ENCODE peak calls at places on chromosomes 16 and 17, in six cellular contexts. O is activated CD4-positive, alpha-beta T cell treated with anti-CD3 and anti-CD28 coated beads, Interleukin-2, amount 10 ng/mL, durations not matched to agents 7 days and 5 days; K is HS-27A; X is IMR-90; U is activated naive CD8-positive, alpha-beta T cell treated with anti-CD3 and anti-CD28 coated beads, Interleukin-2, amount 10 ng/mL, durations not matched to agents 7 days and 5 days; L is H4. D is an unnamed sample.

GRCh38 chr16:85595812-85596495 is 17.2 kb upstream of the GSE1 start:
- DNase-seq in U (no peak), O (no peak), X (no peak), K (no peak), L (no peak), D (no peak)

GRCh38 chr16:56281256-56281805 is 90.0 kb downstream of the GNAO1 start:
- DNase-seq in K (no peak), L (no peak), X (no peak), U (no peak), O (no peak), D (peak; percentile 62)

GRCh38 chr17:77106874-77107358 is 33.9 kb upstream of the SEC14L1 start:
- DNase-seq in K (no peak), L (no peak), U (no peak), O (no peak), X (no peak), D (peak; percentile 7)

GRCh38 chr16:89599451-89599858 is 14.0 kb upstream of the DPEP1 start:
- DNase-seq in L (no peak), X (no peak), K (no peak), O (peak; percentile 34), U (no peak), D (no peak)

GRCh38 chr16:31456988-31457360 is 2.3 kb upstream of the ARMC5 start:
- DNase-seq in X (no peak), K (no peak), L (no peak), O (no peak), U (no peak), D (no peak)

GRCh38 chr17:72069744-72070143 is 51.1 kb upstream of the SOX9 start:
- DNase-seq in U (no peak), K (no peak), O (no peak), X (no peak), L (no peak), D (no peak)

GRCh38 chr16:50255538-50255937 is 10.8 kb upstream of the ADCY7 start:
- DNase-seq in O (no peak), X (no peak), U (no peak), L (no peak), K (no peak), D (no peak)

GRCh38 chr16:25729188-25729587 is 37.4 kb downstream of the HS3ST4 start:
- DNase-seq in X (no peak), O (no peak), K (no peak), L (no peak), U (no peak), D (no peak)

GRCh38 chr17:73196500-73196899 is 3.6 kb downstream of the COG1 start:
- DNase-seq in O (no peak), U (no peak), L (no peak), X (no peak), K (no peak), D (peak; percentile 20)

GRCh38 chr17:41602524-41602923 is 10.0 kb downstream of the KRT16 start:
- DNase-seq in K (no peak), X (no peak), L (no peak), U (no peak), O (no peak), D (no peak)

GRCh38 chr16:74107795-74108610 is 188.6 kb upstream of the PSMD7 start:
- DNase-seq in L (peak; percentile 54), K (peak; percentile 8), U (peak; percentile 37), O (peak; percentile 43), X (peak; percentile 2), D (no peak)

GRCh38 chr16:75341934-75342811 is 90.7 kb upstream of the BCAR1 start:
- DNase-seq in U (no peak), K (peak; percentile 27), X (peak; percentile 65), L (peak; percentile 57), O (no peak), D (no peak)

GRCh38 chr17:17809527-17810373 is 27.0 kb downstream of the SREBF1 start:
- DNase-seq in X (no peak), U (no peak), L (no peak), K (no peak), O (no peak), D (no peak)

GRCh38 chr17:75159196-75160031 is 5.1 kb upstream of the JPT1 start:
- DNase-seq in O (no peak), X (peak; percentile 78), U (peak; percentile 5), K (no peak), L (no peak), D (no peak)

GRCh38 chr17:28247671-28248556 is 71.1 kb upstream of the TMEM97 start:
- DNase-seq in U (no peak), O (no peak), K (no peak), X (peak; percentile 8), L (no peak), D (no peak)

GRCh38 chr16:12405083-12405482 is 398.6 kb downstream of the CPPED1 start:
- DNase-seq in O (no peak), U (no peak), X (no peak), K (no peak), L (no peak), D (no peak)

GRCh38 chr17:49870298-49870697 is 22.4 kb upstream of the TAC4 start:
- DNase-seq in U (no peak), X (no peak), O (no peak), L (no peak), K (no peak), D (no peak)

GRCh38 chr17:77182205-77182604 is 41.4 kb downstream of the SEC14L1 start:
- DNase-seq in X (no peak), K (no peak), O (no peak), L (no peak), U (no peak), D (no peak)

GRCh38 chr16:48498761-48499600 is 111.0 kb downstream of the N4BP1 start:
- DNase-seq in X (peak; percentile 76), U (no peak), K (no peak), O (no peak), L (peak; percentile 27), D (peak; percentile 32)

GRCh38 chr16:88809068-88809675 is 2.6 kb downstream of the APRT start:
- DNase-seq in K (no peak), X (no peak), O (no peak), L (no peak), U (no peak), D (no peak)

GRCh38 chr17:49994085-49995054 is 654 bp downstream of the DLX3 start:
- DNase-seq in U (peak; percentile 49), X (no peak), L (no peak), K (no peak), O (no peak), D (peak; percentile 19)

GRCh38 chr17:81865733-81866439 is 5.3 kb downstream of the ARHGDIA start:
- DNase-seq in K (no peak), U (no peak), L (no peak), X (no peak), O (no peak), D (peak; percentile 69)

GRCh38 chr17:35773674-35774425 is 13.2 kb downstream of the C17orf50 start:
- DNase-seq in L (no peak), X (no peak), U (no peak), O (no peak), K (no peak), D (no peak)

D was measured in NCI-H1105 treated with DMSO at 0.1 percent for 48 hours.